ENCODE peak calls at places on chromosome 1, in eight cellular contexts. H is Right ventricle myocardium superior; B is mesendoderm; R is Peyer's patch; Z is central memory CD4-positive, alpha-beta T cell; F is astrocyte of the spinal cord; W is HCEC 1CT; X is SW 1271. S is an unnamed sample.

GRCh38 chr1:44129616-44130500 is 11.2 kb downstream of the KLF17 start:
- DNase-seq in H (no peak), B (no peak), R (no peak), Z (no peak), F (no peak), W (no peak), X (no peak), S (no peak)

GRCh38 chr1:37703061-37703460 is 10.7 kb downstream of the CDCA8 start:
- DNase-seq in H (no peak), B (no peak), R (no peak), Z (no peak), F (no peak), W (no peak), X (no peak), S (no peak)

GRCh38 chr1:85628791-85629531 is 48.4 kb downstream of the CCN1 start:
- DNase-seq in H (peak), B (peak), R (peak), Z (no peak), F (peak), W (peak), X (peak), S (peak)

GRCh38 chr1:200367841-200368534 is 41.8 kb downstream of the ZNF281 start:
- DNase-seq in H (no peak), B (no peak), R (no peak), Z (no peak), F (peak), W (peak), X (no peak), S (no peak)

GRCh38 chr1:67674260-67675011 is 10.6 kb upstream of the GADD45A start:
- DNase-seq in H (peak), B (no peak), R (peak), Z (peak), F (peak), W (peak), X (no peak), S (peak)

GRCh38 chr1:22018583-22019559 is 17.4 kb downstream of the CELA3A start:
- DNase-seq in H (no peak), B (no peak), R (peak), Z (peak), F (peak), W (peak), X (peak), S (peak)

GRCh38 chr1:112337028-112337531 is 58.9 kb upstream of the CTTNBP2NL start:
- DNase-seq in H (peak), B (peak), R (peak), Z (no peak), F (no peak), W (peak), X (no peak), S (peak)

GRCh38 chr1:61536174-61536573 is 188.8 kb downstream of the TM2D1 start:
- DNase-seq in H (no peak), B (no peak), R (no peak), Z (no peak), F (no peak), W (no peak), X (no peak), S (no peak)

S was measured in GM23338.